ENCODE peak calls at places on chromosomes 3 and 15, in four cellular contexts. One of them, this sample, is unnamed.

GRCh38 chr3:184241447-184242296 is 7.1 kb downstream of the ALG3 start:
- DNase-seq in trophoblast cell: peak; percentile 91
- DNase-seq in IMR-90: peak; percentile 21
- DNase-seq in mesenchymal stem cell: no peak
- DNase-seq in this sample: no peak

GRCh38 chr15:41490355-41490754 is 3.3 kb upstream of the ITPKA start:
- DNase-seq in trophoblast cell: peak; percentile 75
- DNase-seq in IMR-90: peak; percentile 99
- DNase-seq in mesenchymal stem cell: peak; percentile 98
- DNase-seq in this sample: no peak

GRCh38 chr15:52240166-52240565 is 49.0 kb upstream of the GNB5 start:
- DNase-seq in trophoblast cell: peak; percentile 53
- DNase-seq in IMR-90: no peak
- DNase-seq in mesenchymal stem cell: no peak
- DNase-seq in this sample: no peak

GRCh38 chr15:59152694-59153450 is 47.9 kb downstream of the CCNB2 start:
- DNase-seq in trophoblast cell: no peak
- DNase-seq in IMR-90: no peak
- DNase-seq in mesenchymal stem cell: no peak
- DNase-seq in this sample: no peak

GRCh38 chr15:66734961-66735908 is 33.2 kb downstream of the SMAD6 start:
- DNase-seq in trophoblast cell: no peak
- DNase-seq in IMR-90: no peak
- DNase-seq in mesenchymal stem cell: no peak
- DNase-seq in this sample: no peak

GRCh38 chr3:195756935-195757302 is 36.1 kb downstream of the MUC20 start:
- DNase-seq in trophoblast cell: no peak
- DNase-seq in IMR-90: no peak
- DNase-seq in mesenchymal stem cell: no peak
- DNase-seq in this sample: no peak

GRCh38 chr3:159273608-159274007 is 471.8 kb downstream of the MFSD1 start:
- DNase-seq in trophoblast cell: peak; percentile 23
- DNase-seq in IMR-90: peak; percentile 43
- DNase-seq in mesenchymal stem cell: peak; percentile 66
- DNase-seq in this sample: peak; percentile 57

GRCh38 chr15:68797157-68797556 is 23.5 kb downstream of the ANP32A start:
- DNase-seq in trophoblast cell: no peak
- DNase-seq in IMR-90: peak; percentile 45
- DNase-seq in mesenchymal stem cell: no peak
- DNase-seq in this sample: no peak

GRCh38 chr15:83289160-83289559 is 4.7 kb upstream of the BNC1 start:
- DNase-seq in trophoblast cell: no peak
- DNase-seq in IMR-90: peak; percentile 61
- DNase-seq in mesenchymal stem cell: no peak
- DNase-seq in this sample: no peak

GRCh38 chr15:40582726-40583246 is 11.3 kb upstream of the KNL1 start:
- DNase-seq in trophoblast cell: no peak
- DNase-seq in IMR-90: no peak
- DNase-seq in mesenchymal stem cell: no peak
- DNase-seq in this sample: no peak

DNA sequence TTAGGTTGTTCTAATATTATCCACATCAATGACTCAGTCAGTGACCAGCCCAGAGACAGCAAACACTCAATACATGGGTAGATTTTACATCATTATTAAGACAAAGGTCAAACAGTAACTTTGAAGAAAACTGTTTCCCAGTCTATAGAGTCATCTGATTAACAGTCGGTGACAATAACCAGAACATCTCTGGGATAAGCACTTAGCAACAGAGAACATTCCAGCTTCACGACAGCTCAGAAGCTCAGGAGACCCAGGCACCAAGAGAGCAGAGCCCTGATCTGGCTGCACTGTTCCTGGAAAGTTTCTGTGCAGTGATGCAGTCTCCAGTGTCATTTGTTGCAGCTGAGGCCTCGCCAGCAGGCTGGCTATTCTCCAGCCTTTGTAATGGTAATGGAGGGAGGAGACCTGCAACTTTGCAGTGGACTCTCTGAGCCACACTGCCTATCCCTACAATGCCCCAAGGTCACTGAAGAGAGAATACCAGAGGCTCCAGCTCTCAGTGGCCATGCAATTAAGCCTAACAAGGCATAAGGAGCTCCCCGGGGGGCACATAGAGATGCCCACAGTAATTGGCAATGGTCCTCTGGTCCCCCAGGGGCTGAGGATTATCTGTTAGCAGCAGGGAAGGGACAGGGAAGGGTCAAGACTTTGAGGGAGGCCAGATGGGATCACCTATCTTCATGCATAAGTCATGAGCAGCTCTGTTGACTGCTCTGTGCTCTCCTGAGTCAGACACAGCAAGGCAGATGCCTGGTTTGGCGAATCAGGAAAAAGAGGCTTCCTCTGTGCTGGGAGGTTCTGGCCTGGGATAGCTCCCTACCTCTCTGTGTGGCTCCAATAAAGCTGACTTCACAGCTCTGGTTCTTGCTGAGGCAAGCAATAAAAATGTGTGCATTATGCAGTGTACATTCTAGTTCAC is 163.6 kb downstream of the CTNNB1 start:
- DNase-seq in trophoblast cell: no peak
- DNase-seq in IMR-90: no peak
- DNase-seq in mesenchymal stem cell: peak; percentile 98
- DNase-seq in this sample: peak; percentile 86
- H2BK120ac ChIP-seq in trophoblast cell: peak overlapping the region; percentile 0
- H2BK120ac ChIP-seq in IMR-90: no peak overlapping the region
- H2BK120ac ChIP-seq in mesenchymal stem cell: no peak overlapping the region
- H2BK120ac ChIP-seq in this sample: no peak overlapping the region

GRCh38 chr3:127738192-127738840 is 65.6 kb downstream of the ABTB1 start:
- DNase-seq in trophoblast cell: peak; percentile 54
- DNase-seq in IMR-90: peak; percentile 36
- DNase-seq in mesenchymal stem cell: peak; percentile 72
- DNase-seq in this sample: no peak
- H3K4me1 ChIP-seq in trophoblast cell: peaks cover 5% of the 10 kb centered on the region
- H3K4me1 ChIP-seq in IMR-90: peaks cover 24% of the 10 kb centered on the region
- H3K4me1 ChIP-seq in mesenchymal stem cell: peaks cover 52% of the 10 kb centered on the region
- H3K4me1 ChIP-seq in this sample: peaks cover 4% of the 10 kb centered on the region

GRCh38 chr15:65068436-65068835 is 645 bp upstream of the RASL12 start:
- DNase-seq in trophoblast cell: no peak
- DNase-seq in IMR-90: no peak
- DNase-seq in mesenchymal stem cell: no peak
- DNase-seq in this sample: no peak

GRCh38 chr15:65066635-65067333 is 1.0 kb downstream of the RASL12 start:
- DNase-seq in trophoblast cell: no peak
- DNase-seq in IMR-90: no peak
- DNase-seq in mesenchymal stem cell: no peak
- DNase-seq in this sample: no peak

GRCh38 chr15:65067334-65067644 is 502 bp downstream of the RASL12 start:
- DNase-seq in trophoblast cell: no peak
- DNase-seq in IMR-90: no peak
- DNase-seq in mesenchymal stem cell: no peak
- DNase-seq in this sample: no peak

GRCh38 chr15:65069179-65069578 is 1.4 kb upstream of the RASL12 start:
- DNase-seq in trophoblast cell: no peak
- DNase-seq in IMR-90: peak; percentile 99
- DNase-seq in mesenchymal stem cell: peak; percentile 99
- DNase-seq in this sample: no peak

GRCh38 chr15:65067645-65068416 is at the start of gene RASL12:
- DNase-seq in trophoblast cell: no peak
- DNase-seq in IMR-90: no peak
- DNase-seq in mesenchymal stem cell: no peak
- DNase-seq in this sample: no peak
- H3K4me3 ChIP-seq in trophoblast cell: peak within 1 kb of the TSS; percentile 68
- H3K4me3 ChIP-seq in IMR-90: no peak within 1 kb of the TSS
- H3K4me3 ChIP-seq in mesenchymal stem cell: peak within 1 kb of the TSS; percentile 40
- H3K4me3 ChIP-seq in this sample: peak within 1 kb of the TSS; percentile 79

GRCh38 chr3:120742198-120743080 is at the start of the genes GTF2E1 and RABL3:
- DNase-seq in trophoblast cell: peak; percentile 99
- DNase-seq in IMR-90: peak; percentile 100
- DNase-seq in mesenchymal stem cell: peak; percentile 100
- DNase-seq in this sample: peak; percentile 99
- H2BK120ac ChIP-seq in trophoblast cell: peak within 1 kb of the TSS; percentile 82
- H2BK120ac ChIP-seq in IMR-90: peak within 1 kb of the TSS; percentile 96
- H2BK120ac ChIP-seq in mesenchymal stem cell: peak within 1 kb of the TSS; percentile 54
- H2BK120ac ChIP-seq in this sample: no peak within 1 kb of the TSS

DNA sequence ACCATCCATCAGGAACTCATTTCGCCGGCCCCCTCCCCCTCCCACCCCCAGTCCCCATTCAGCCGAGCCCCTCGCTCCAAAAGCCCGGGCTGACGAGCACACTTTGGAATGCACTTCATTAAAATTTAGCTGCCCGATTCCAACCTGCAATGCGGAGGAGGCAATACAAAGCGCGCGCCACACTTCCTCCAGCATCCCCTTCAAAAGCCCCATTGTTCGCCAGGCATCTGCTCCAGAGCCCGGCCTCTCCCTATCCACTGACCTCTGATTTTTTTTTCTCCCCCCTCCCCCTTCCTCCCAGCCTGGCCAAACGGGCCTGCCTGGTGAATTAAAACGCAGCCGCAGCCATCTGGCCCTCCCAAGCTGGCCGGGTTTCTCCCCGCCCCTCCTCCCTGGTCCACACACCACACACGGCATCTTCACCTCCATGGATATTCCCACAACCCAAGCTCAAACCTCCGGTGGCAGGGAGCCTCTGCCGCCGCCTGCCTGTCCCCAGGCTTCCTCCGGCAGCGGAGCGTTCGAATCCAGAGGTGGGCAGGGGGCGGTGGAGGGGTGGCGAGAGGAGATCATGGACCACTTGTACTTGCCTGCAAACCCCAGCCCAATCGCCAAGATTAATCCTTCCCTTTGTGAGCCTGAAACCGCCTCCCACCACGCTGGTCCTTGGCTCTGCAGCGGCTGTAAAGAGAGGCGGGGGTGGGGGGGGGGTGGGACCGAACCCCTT is 441.3 kb downstream of the MAGI1 start:
- DNase-seq in trophoblast cell: no peak
- DNase-seq in IMR-90: peak; percentile 54
- DNase-seq in mesenchymal stem cell: no peak
- DNase-seq in this sample: peak; percentile 96
- H3K4me1 ChIP-seq in trophoblast cell: peaks cover 9% of the 10 kb centered on the region
- H3K4me1 ChIP-seq in IMR-90: peaks cover 4% of the 10 kb centered on the region
- H3K4me1 ChIP-seq in mesenchymal stem cell: peaks cover 13% of the 10 kb centered on the region
- H3K4me1 ChIP-seq in this sample: peaks cover 40% of the 10 kb centered on the region

DNA sequence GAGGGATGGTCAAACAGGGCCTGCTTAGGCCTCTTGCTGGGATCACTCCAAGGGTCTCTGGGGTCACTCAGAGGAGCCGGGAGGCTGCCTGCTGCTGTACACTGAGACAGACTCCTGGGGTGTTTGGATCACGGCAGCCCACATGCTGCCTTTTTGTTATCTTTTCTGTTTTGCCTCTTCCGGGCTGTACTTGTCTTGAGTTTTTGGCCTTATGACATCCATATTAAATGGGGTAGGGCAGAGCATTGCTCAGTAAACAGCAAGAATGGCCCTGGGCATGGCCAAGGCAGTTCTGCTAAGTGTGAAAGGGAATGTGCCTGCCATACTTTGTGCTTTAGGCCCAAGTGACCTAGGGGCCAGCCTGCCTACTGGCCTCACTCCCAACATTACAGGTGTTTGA is 771 bp upstream of the ENTPD3 start:
- DNase-seq in trophoblast cell: no peak
- DNase-seq in IMR-90: no peak
- DNase-seq in mesenchymal stem cell: no peak
- DNase-seq in this sample: no peak
- H3K4me3 ChIP-seq in trophoblast cell: no peak overlapping the region
- H3K4me3 ChIP-seq in IMR-90: no peak overlapping the region
- H3K4me3 ChIP-seq in mesenchymal stem cell: no peak overlapping the region
- H3K4me3 ChIP-seq in this sample: no peak overlapping the region

DNA sequence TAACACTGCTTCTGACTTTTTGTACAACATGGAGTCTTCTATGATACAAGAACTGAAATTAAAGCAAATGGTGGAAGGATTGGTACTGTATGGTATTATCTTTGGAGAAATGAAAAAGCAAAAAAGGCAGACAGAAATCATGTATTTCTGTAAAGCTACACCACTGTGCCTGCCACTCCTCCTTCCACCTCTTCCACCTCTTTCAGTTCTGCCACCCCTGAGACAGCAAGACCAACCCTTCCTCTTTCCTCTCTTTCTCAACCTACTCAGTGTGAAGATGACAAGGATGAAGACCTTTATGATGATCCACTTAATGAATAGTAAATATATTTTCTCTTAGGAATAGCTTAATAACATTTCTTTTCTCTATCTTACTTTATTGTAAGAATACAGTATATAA is 57.0 kb downstream of the CD200 start:
- DNase-seq in trophoblast cell: no peak
- DNase-seq in IMR-90: peak; percentile 12
- DNase-seq in mesenchymal stem cell: no peak
- DNase-seq in this sample: no peak
- H2BK120ac ChIP-seq in trophoblast cell: no peak overlapping the region
- H2BK120ac ChIP-seq in IMR-90: peak overlapping the region; percentile 98
- H2BK120ac ChIP-seq in mesenchymal stem cell: peak overlapping the region; percentile 5
- H2BK120ac ChIP-seq in this sample: no peak overlapping the region

GRCh38 chr3:46976326-46977190 is at the start of gene CCDC12:
- DNase-seq in trophoblast cell: peak; percentile 98
- DNase-seq in IMR-90: peak; percentile 99
- DNase-seq in mesenchymal stem cell: peak; percentile 100
- DNase-seq in this sample: peak; percentile 96

GRCh38 chr3:46978985-46979944 is at the start of gene NBEAL2:
- DNase-seq in trophoblast cell: peak; percentile 98
- DNase-seq in IMR-90: peak; percentile 84
- DNase-seq in mesenchymal stem cell: peak; percentile 90
- DNase-seq in this sample: peak; percentile 84

GRCh38 chr3:46978381-46978780 is 1.1 kb upstream of the NBEAL2 start:
- DNase-seq in trophoblast cell: no peak
- DNase-seq in IMR-90: no peak
- DNase-seq in mesenchymal stem cell: no peak
- DNase-seq in this sample: no peak

GRCh38 chr3:46979958-46980497 is 562 bp downstream of the NBEAL2 start:
- DNase-seq in trophoblast cell: no peak
- DNase-seq in IMR-90: no peak
- DNase-seq in mesenchymal stem cell: no peak
- DNase-seq in this sample: no peak

DNA sequence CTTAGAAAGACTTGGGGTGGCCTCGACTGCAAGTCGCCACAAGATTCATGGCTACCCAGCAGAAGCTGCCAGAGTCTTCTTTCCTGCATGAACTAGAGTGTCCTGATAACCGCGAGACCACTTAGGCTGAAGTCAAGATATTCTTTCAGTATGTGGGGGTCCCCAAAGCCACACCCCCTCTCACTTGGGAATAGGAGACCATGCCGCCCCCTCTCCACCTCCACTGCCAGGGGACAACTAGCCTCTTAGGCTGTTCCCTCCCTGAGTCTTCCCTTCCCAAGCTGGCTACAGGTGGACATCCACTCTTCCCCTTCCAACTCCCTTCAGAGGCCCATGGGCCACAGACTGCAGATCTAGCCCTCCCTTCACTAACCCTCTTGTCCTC is 1.3 kb upstream of the CCDC12 start:
- DNase-seq in trophoblast cell: no peak
- DNase-seq in IMR-90: no peak
- DNase-seq in mesenchymal stem cell: no peak
- DNase-seq in this sample: no peak
- H3K4me1 ChIP-seq in trophoblast cell: peaks cover 24% of the 10 kb centered on the region
- H3K4me1 ChIP-seq in IMR-90: peaks cover 9% of the 10 kb centered on the region
- H3K4me1 ChIP-seq in mesenchymal stem cell: peaks cover 24% of the 10 kb centered on the region
- H3K4me1 ChIP-seq in this sample: peaks cover 7% of the 10 kb centered on the region

This sample was measured in neuronal stem cell.